ENCODE peak calls at places on chromosomes 11 and 22, in nine cellular contexts. K, W, D, T, M, I, Y, R and C are unnamed samples.

GRCh38 chr11:36130401-36130800 is 158.8 kb downstream of the COMMD9 start:
- DNase-seq in K (no peak), W (no peak), D (no peak), T (no peak), M (no peak), I (no peak), Y (peak), R (no peak), C (no peak)

GRCh38 chr11:34154059-34154875 is 48.8 kb downstream of the NAT10 start:
- DNase-seq in K (no peak), W (no peak), D (no peak), T (no peak), M (no peak), I (no peak), Y (no peak), R (no peak), C (no peak)

GRCh38 chr22:17748555-17749353 is 25.5 kb downstream of the BID start:
- DNase-seq in K (no peak), W (no peak), D (no peak), T (no peak), M (no peak), I (no peak), Y (no peak), R (no peak), C (no peak)

GRCh38 chr11:107921997-107922396 is 6.3 kb upstream of the RAB39A start:
- DNase-seq in K (no peak), W (no peak), D (no peak), T (no peak), M (no peak), I (no peak), Y (no peak), R (no peak), C (no peak)

GRCh38 chr11:11409916-11410315 is 56.9 kb upstream of the CSNK2A3 start:
- DNase-seq in K (no peak), W (no peak), D (no peak), T (no peak), M (no peak), I (no peak), Y (no peak), R (no peak), C (no peak)

GRCh38 chr11:28132541-28132940 is 24.4 kb downstream of the METTL15 start:
- DNase-seq in K (no peak), W (no peak), D (no peak), T (no peak), M (no peak), I (no peak), Y (peak), R (no peak), C (no peak)

GRCh38 chr22:22814666-22815396 is 72.8 kb upstream of the IGLL5 start:
- DNase-seq in K (no peak), W (no peak), D (no peak), T (no peak), M (no peak), I (no peak), Y (no peak), R (no peak), C (no peak)

GRCh38 chr22:46098525-46099475 is 51.5 kb upstream of the PPARA start:
- DNase-seq in K (no peak), W (no peak), D (no peak), T (no peak), M (no peak), I (no peak), Y (no peak), R (no peak), C (no peak)

GRCh38 chr22:19997561-19998231 is 18.9 kb downstream of the ARVCF start:
- DNase-seq in K (no peak), W (no peak), D (no peak), T (no peak), M (no peak), I (no peak), Y (no peak), R (no peak), C (no peak)

GRCh38 chr11:68093565-68093964 is 27.6 kb downstream of the CHKA start:
- DNase-seq in K (no peak), W (no peak), D (no peak), T (no peak), M (no peak), I (no peak), Y (no peak), R (no peak), C (no peak)

GRCh38 chr11:31656051-31656450 is 146.5 kb downstream of the ELP4 start:
- DNase-seq in K (no peak), W (no peak), D (no peak), T (no peak), M (no peak), I (no peak), Y (peak), R (peak), C (no peak)

GRCh38 chr22:47192651-47193437 is 430.4 kb downstream of the TBC1D22A start:
- DNase-seq in K (peak), W (no peak), D (peak), T (peak), M (no peak), I (no peak), Y (no peak), R (peak), C (peak)

GRCh38 chr11:10122337-10123197 is 171.5 kb downstream of the SBF2 start:
- DNase-seq in K (no peak), W (peak), D (no peak), T (peak), M (no peak), I (peak), Y (peak), R (peak), C (no peak)

GRCh38 chr11:839280-839623 is 3.1 kb downstream of the POLR2L start:
- DNase-seq in K (no peak), W (no peak), D (no peak), T (no peak), M (no peak), I (no peak), Y (no peak), R (no peak), C (no peak)
- TF ChIP-seq POLR2A in K (no peak), W (no peak), D (no peak), T (no peak), M (peak), I (no peak), Y (no peak), R (no peak), C (no peak)

GRCh38 chr11:65981972-65982823 is 19.8 kb downstream of the EIF1AD start:
- DNase-seq in K (no peak), W (no peak), D (no peak), T (no peak), M (no peak), I (no peak), Y (no peak), R (no peak), C (peak)
- TF ChIP-seq CTCF in K (no peak), W (no peak), D (no peak), T (no peak), M (no peak), I (no peak), Y (no peak), R (no peak), C (no peak)

GRCh38 chr22:39315389-39315788 is 4.0 kb downstream of the RPL3 start:
- DNase-seq in K (no peak), W (no peak), D (no peak), T (no peak), M (peak), I (peak), Y (no peak), R (no peak), C (no peak)

GRCh38 chr22:39312410-39312809 is 7.0 kb downstream of the RPL3 start:
- DNase-seq in K (no peak), W (no peak), D (no peak), T (no peak), M (no peak), I (no peak), Y (no peak), R (no peak), C (no peak)

GRCh38 chr22:39314251-39314971 is 5.0 kb downstream of the RPL3 start:
- DNase-seq in K (peak), W (no peak), D (no peak), T (no peak), M (no peak), I (peak), Y (no peak), R (no peak), C (no peak)

GRCh38 chr22:39311592-39312400 is 7.6 kb downstream of the RPL3 start:
- DNase-seq in K (no peak), W (no peak), D (no peak), T (no peak), M (no peak), I (no peak), Y (no peak), R (no peak), C (no peak)

DNA sequence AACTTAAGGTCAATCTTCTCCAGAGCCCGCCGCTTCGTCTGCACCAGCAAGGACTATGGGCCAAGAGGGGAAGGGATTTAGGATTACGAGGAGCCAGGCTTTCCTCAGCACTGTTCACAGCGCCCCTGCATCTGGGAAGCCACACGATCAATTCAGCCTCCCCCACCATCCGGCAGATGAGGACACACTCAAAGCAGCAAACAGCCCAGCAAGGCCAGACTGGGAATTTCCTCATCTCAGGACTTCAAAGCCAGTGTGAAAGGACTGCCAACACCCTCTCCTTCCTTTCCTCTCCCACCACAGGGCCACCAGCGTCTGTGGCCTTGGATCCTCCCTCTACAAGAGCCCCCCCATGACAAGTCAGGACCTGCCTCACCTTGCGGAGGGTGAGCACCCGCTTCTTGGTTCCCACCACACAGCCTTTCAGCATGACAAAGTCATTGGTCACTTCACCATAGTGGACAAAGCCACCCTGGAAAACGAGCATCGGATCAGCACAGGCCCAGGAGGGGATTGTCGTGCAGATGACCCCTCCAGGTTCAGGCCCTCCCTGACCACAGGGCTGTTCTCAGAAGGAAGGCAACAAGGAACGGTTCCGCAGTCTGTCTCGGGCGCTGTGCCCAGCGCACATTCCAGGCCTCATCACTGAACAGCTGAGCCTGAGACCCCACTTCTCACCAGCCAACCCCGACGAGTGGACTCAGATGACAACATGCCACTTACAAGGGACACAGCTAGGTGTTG is 6.0 kb downstream of the RPL3 start:
- DNase-seq in K (no peak), W (no peak), D (no peak), T (no peak), M (no peak), I (no peak), Y (no peak), R (no peak), C (no peak)
- TF ChIP-seq POLR2A in K (no peak), W (no peak), D (no peak), T (no peak), M (no peak), I (no peak), Y (no peak), R (no peak), C (no peak)

GRCh38 chr22:49979587-49980264 is 19.2 kb downstream of the PIM3 start:
- DNase-seq in K (peak), W (no peak), D (peak), T (no peak), M (peak), I (no peak), Y (no peak), R (peak), C (no peak)

GRCh38 chr22:49977578-49977977 is 17.0 kb downstream of the PIM3 start:
- DNase-seq in K (no peak), W (no peak), D (no peak), T (no peak), M (no peak), I (no peak), Y (no peak), R (no peak), C (no peak)

GRCh38 chr22:49986325-49986724 is 25.8 kb downstream of the PIM3 start:
- DNase-seq in K (no peak), W (no peak), D (no peak), T (no peak), M (no peak), I (no peak), Y (no peak), R (no peak), C (no peak)

GRCh38 chr22:49983148-49984042 is 22.8 kb downstream of the PIM3 start:
- DNase-seq in K (peak), W (no peak), D (no peak), T (peak), M (no peak), I (no peak), Y (no peak), R (no peak), C (peak)
- TF ChIP-seq CTCF in K (peak), W (no peak), D (no peak), T (no peak), M (peak), I (no peak), Y (peak), R (peak), C (no peak)